ENCODE peak calls at places on chromosomes 3 and 15, in five cellular contexts. One of them, this sample, is unnamed.
A peak's percentile ranks its signal among the peaks of the same experiment; 100 is the strongest.

GRCh38 chr3:41867533-41867932 is 94.4 kb downstream of the ULK4 start:
- DNase-seq in transverse colon: no peak
- DNase-seq in heart left ventricle: no peak
- DNase-seq in K562: no peak
- DNase-seq in stomach: no peak
- DNase-seq in this sample: no peak

GRCh38 chr15:74037171-74038117 is 42.9 kb downstream of the PML start:
- DNase-seq in transverse colon: no peak
- DNase-seq in heart left ventricle: no peak
- DNase-seq in K562: no peak
- DNase-seq in stomach: no peak
- DNase-seq in this sample: no peak

GRCh38 chr3:141418751-141419150 is 50.4 kb downstream of the ZBTB38 start:
- DNase-seq in transverse colon: no peak
- DNase-seq in heart left ventricle: no peak
- DNase-seq in K562: no peak
- DNase-seq in stomach: no peak
- DNase-seq in this sample: no peak

GRCh38 chr3:32226875-32227500 is 11.5 kb upstream of the CMTM8 start:
- DNase-seq in transverse colon: no peak
- DNase-seq in heart left ventricle: no peak
- DNase-seq in K562: no peak
- DNase-seq in stomach: no peak
- DNase-seq in this sample: no peak

GRCh38 chr3:37498126-37499039 is 324.0 kb upstream of the LRRFIP2 start:
- DNase-seq in transverse colon: no peak
- DNase-seq in heart left ventricle: no peak
- DNase-seq in K562: no peak
- DNase-seq in stomach: no peak
- DNase-seq in this sample: peak; percentile 28

GRCh38 chr15:36579792-36580431 is 486 bp downstream of the CDIN1 start:
- DNase-seq in transverse colon: peak; percentile 27
- DNase-seq in heart left ventricle: peak; percentile 66
- DNase-seq in K562: no peak
- DNase-seq in stomach: peak; percentile 27
- DNase-seq in this sample: peak; percentile 40

GRCh38 chr3:159672728-159673471 is 315.7 kb upstream of the IL12A start:
- DNase-seq in transverse colon: no peak
- DNase-seq in heart left ventricle: no peak
- DNase-seq in K562: no peak
- DNase-seq in stomach: no peak
- DNase-seq in this sample: no peak

GRCh38 chr3:80114694-80115093 is 346.9 kb upstream of the ROBO1 start:
- DNase-seq in transverse colon: no peak
- DNase-seq in heart left ventricle: no peak
- DNase-seq in K562: no peak
- DNase-seq in stomach: no peak
- DNase-seq in this sample: no peak

GRCh38 chr15:22262613-22263020 is 182.3 kb downstream of the OR4M2 start:
- DNase-seq in transverse colon: peak; percentile 46
- DNase-seq in heart left ventricle: peak; percentile 80
- DNase-seq in K562: no peak
- DNase-seq in stomach: no peak
- DNase-seq in this sample: no peak

GRCh38 chr15:81021321-81021720 is 20.6 kb downstream of the TLNRD1 start:
- DNase-seq in transverse colon: no peak
- DNase-seq in heart left ventricle: no peak
- DNase-seq in K562: no peak
- DNase-seq in stomach: no peak
- DNase-seq in this sample: no peak

GRCh38 chr3:126897943-126898342 is 85.0 kb upstream of the PLXNA1 start:
- DNase-seq in transverse colon: no peak
- DNase-seq in heart left ventricle: no peak
- DNase-seq in K562: no peak
- DNase-seq in stomach: no peak
- DNase-seq in this sample: no peak

GRCh38 chr3:156825795-156826143 is 384 bp upstream of the LEKR1 start:
- DNase-seq in transverse colon: no peak
- DNase-seq in heart left ventricle: no peak
- DNase-seq in K562: no peak
- DNase-seq in stomach: no peak
- DNase-seq in this sample: no peak

GRCh38 chr3:127299276-127299675 is 11.4 kb upstream of the PRR20G start:
- DNase-seq in transverse colon: no peak
- DNase-seq in heart left ventricle: no peak
- DNase-seq in K562: no peak
- DNase-seq in stomach: no peak
- DNase-seq in this sample: no peak

GRCh38 chr15:52228928-52229327 is 37.7 kb upstream of the GNB5 start:
- DNase-seq in transverse colon: peak; percentile 82
- DNase-seq in heart left ventricle: no peak
- DNase-seq in K562: peak; percentile 14
- DNase-seq in stomach: peak; percentile 58
- DNase-seq in this sample: peak; percentile 48

GRCh38 chr3:132034486-132035464 is at the start of gene CPNE4:
- DNase-seq in transverse colon: peak; percentile 54
- DNase-seq in heart left ventricle: peak; percentile 85
- DNase-seq in K562: peak; percentile 82
- DNase-seq in stomach: peak; percentile 63
- DNase-seq in this sample: peak; percentile 89

GRCh38 chr3:40719660-40720287 is 195.0 kb downstream of the ZNF621 start:
- DNase-seq in transverse colon: no peak
- DNase-seq in heart left ventricle: no peak
- DNase-seq in K562: peak; percentile 42
- DNase-seq in stomach: no peak
- DNase-seq in this sample: peak; percentile 48

GRCh38 chr15:73956276-73957086 is 30.2 kb downstream of the LOXL1 start:
- DNase-seq in transverse colon: no peak
- DNase-seq in heart left ventricle: no peak
- DNase-seq in K562: no peak
- DNase-seq in stomach: peak; percentile 57
- DNase-seq in this sample: no peak

GRCh38 chr15:26382416-26383086 is 390.3 kb downstream of the GABRB3 start:
- DNase-seq in transverse colon: no peak
- DNase-seq in heart left ventricle: no peak
- DNase-seq in K562: no peak
- DNase-seq in stomach: no peak
- DNase-seq in this sample: no peak
- H3K9me3 ChIP-seq in transverse colon: peaks cover 5% of the 10 kb centered on the region
- H3K9me3 ChIP-seq in heart left ventricle: no peaks in the 10 kb centered on the region
- H3K9me3 ChIP-seq in K562: no peaks in the 10 kb centered on the region
- H3K9me3 ChIP-seq in stomach: peaks cover 6% of the 10 kb centered on the region
- H3K9me3 ChIP-seq in this sample: no peaks in the 10 kb centered on the region

GRCh38 chr15:59185725-59186124 is 20.9 kb upstream of the LDHAL6B start:
- DNase-seq in transverse colon: no peak
- DNase-seq in heart left ventricle: no peak
- DNase-seq in K562: no peak
- DNase-seq in stomach: no peak
- DNase-seq in this sample: no peak
- TF ChIP-seq POLR2A in transverse colon: no peak
- TF ChIP-seq POLR2A in heart left ventricle: no peak
- TF ChIP-seq POLR2A in K562: no peak
- TF ChIP-seq POLR2A in stomach: no peak
- TF ChIP-seq POLR2A in this sample: no peak

GRCh38 chr3:17994167-17994566 is 251.7 kb upstream of the TBC1D5 start:
- DNase-seq in transverse colon: no peak
- DNase-seq in heart left ventricle: no peak
- DNase-seq in K562: no peak
- DNase-seq in stomach: no peak
- DNase-seq in this sample: no peak
- H3K9me3 ChIP-seq in transverse colon: no peaks in the 10 kb centered on the region
- H3K9me3 ChIP-seq in heart left ventricle: no peaks in the 10 kb centered on the region
- H3K9me3 ChIP-seq in K562: no peaks in the 10 kb centered on the region
- H3K9me3 ChIP-seq in stomach: no peaks in the 10 kb centered on the region
- H3K9me3 ChIP-seq in this sample: no peaks in the 10 kb centered on the region

DNA sequence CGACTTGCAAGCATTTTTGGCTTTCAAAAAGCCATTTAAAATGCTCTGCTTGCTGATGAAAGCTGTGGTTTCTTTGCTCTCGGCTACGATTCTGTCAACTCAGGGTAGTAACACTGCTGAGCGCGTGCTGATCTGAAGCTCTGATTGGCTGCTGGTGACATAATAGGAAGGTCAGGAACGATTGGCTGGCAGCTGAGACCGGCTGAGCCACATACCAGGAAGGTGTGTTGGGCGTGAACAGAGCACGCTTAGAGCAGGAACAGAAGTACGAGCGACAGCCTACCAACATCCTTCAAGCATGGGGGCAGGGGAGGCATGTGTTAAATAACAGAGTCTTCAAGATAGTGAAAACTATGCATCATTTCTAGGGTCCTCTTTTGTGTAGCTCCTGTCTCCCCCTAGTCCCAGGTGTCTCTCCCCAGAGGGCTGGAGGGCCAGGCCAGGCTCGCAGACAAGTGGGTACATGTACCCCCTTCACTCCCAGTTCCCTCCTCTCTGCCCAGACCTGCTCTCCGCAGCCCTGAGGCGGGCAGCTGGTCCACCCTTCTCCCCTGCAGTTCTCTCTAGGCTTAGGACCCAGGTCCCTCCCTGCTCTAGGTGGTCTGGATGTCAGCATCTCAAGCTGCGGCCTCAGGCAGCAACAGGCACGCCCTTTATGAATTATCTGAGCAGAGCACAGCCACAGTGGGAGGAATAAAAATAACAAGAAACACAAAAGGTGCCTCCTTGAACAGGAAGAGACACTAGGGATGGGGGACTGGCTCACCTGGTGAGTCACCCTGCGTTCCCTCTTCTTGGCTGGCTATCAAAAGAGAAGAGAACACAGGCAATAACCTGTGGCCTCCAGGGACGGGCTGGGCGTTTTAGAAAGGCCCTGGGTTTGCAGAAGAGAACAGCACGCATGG is 76.0 kb downstream of the TAMM41 start:
- DNase-seq in transverse colon: peak; percentile 90
- DNase-seq in heart left ventricle: peak; percentile 69
- DNase-seq in K562: peak; percentile 95
- DNase-seq in stomach: peak; percentile 91
- DNase-seq in this sample: peak; percentile 90
- TF ChIP-seq POLR2A in transverse colon: peak; percentile 38
- TF ChIP-seq POLR2A in heart left ventricle: no peak
- TF ChIP-seq POLR2A in K562: no peak
- TF ChIP-seq POLR2A in stomach: no peak
- TF ChIP-seq POLR2A in this sample: no peak

DNA sequence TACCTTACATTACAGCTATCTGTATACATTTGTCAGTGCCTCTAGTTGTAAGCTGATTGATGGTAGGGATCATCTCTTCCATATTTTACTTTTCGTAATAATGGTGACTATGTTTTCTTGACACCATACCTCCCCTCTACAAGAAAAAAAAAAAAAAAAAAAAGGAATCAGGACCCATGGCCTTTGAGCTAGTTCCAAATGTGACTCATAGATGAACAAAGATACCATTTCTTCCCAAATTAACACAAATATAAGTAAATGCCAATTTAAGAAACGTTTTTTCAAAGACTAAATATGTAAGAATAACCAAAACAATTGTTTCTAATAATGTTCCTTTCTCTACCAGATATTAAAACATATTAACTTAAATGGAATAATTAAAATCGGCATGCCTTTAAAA is 23.1 kb downstream of the UBE3A start:
- DNase-seq in transverse colon: no peak
- DNase-seq in heart left ventricle: no peak
- DNase-seq in K562: no peak
- DNase-seq in stomach: no peak
- DNase-seq in this sample: no peak
- H3K9me3 ChIP-seq in transverse colon: no peaks in the 10 kb centered on the region
- H3K9me3 ChIP-seq in heart left ventricle: no peaks in the 10 kb centered on the region
- H3K9me3 ChIP-seq in K562: no peaks in the 10 kb centered on the region
- H3K9me3 ChIP-seq in stomach: no peaks in the 10 kb centered on the region
- H3K9me3 ChIP-seq in this sample: no peaks in the 10 kb centered on the region

GRCh38 chr3:107525101-107525953 is 2.6 kb downstream of the BBX start:
- DNase-seq in transverse colon: peak; percentile 23
- DNase-seq in heart left ventricle: peak; percentile 79
- DNase-seq in K562: peak; percentile 9
- DNase-seq in stomach: peak; percentile 27
- DNase-seq in this sample: peak; percentile 58
- TF ChIP-seq POLR2A in transverse colon: no peak
- TF ChIP-seq POLR2A in heart left ventricle: no peak
- TF ChIP-seq POLR2A in K562: peak; percentile 37
- TF ChIP-seq POLR2A in stomach: no peak
- TF ChIP-seq POLR2A in this sample: peak; percentile 51

GRCh38 chr15:25171856-25172687 is 217.3 kb downstream of the SNRPN start:
- DNase-seq in transverse colon: no peak
- DNase-seq in heart left ventricle: no peak
- DNase-seq in K562: no peak
- DNase-seq in stomach: no peak
- DNase-seq in this sample: no peak

GRCh38 chr15:25172691-25173090 is 217.9 kb downstream of the SNRPN start:
- DNase-seq in transverse colon: no peak
- DNase-seq in heart left ventricle: no peak
- DNase-seq in K562: no peak
- DNase-seq in stomach: peak; percentile 18
- DNase-seq in this sample: peak; percentile 0

GRCh38 chr15:25171111-25171811 is 216.5 kb downstream of the SNRPN start:
- DNase-seq in transverse colon: no peak
- DNase-seq in heart left ventricle: no peak
- DNase-seq in K562: no peak
- DNase-seq in stomach: no peak
- DNase-seq in this sample: no peak

GRCh38 chr15:25175033-25175788 is 220.4 kb downstream of the SNRPN start:
- DNase-seq in transverse colon: no peak
- DNase-seq in heart left ventricle: peak; percentile 40
- DNase-seq in K562: no peak
- DNase-seq in stomach: peak; percentile 17
- DNase-seq in this sample: no peak

GRCh38 chr15:25173241-25174028 is 218.6 kb downstream of the SNRPN start:
- DNase-seq in transverse colon: no peak
- DNase-seq in heart left ventricle: peak; percentile 36
- DNase-seq in K562: no peak
- DNase-seq in stomach: peak; percentile 11
- DNase-seq in this sample: no peak
- H3K9me3 ChIP-seq in transverse colon: peaks cover 25% of the 10 kb centered on the region
- H3K9me3 ChIP-seq in heart left ventricle: no peaks in the 10 kb centered on the region
- H3K9me3 ChIP-seq in K562: no peaks in the 10 kb centered on the region
- H3K9me3 ChIP-seq in stomach: peaks cover 94% of the 10 kb centered on the region
- H3K9me3 ChIP-seq in this sample: no peaks in the 10 kb centered on the region